ENCODE peak calls at places on chromosomes 12 and 14, in four cellular contexts. U, M, Q and G are unnamed samples.

GRCh38 chr14:22002860-22003284 is 329.3 kb upstream of the OR4E1 start:
- DNase-seq in M (no peak), U (no peak), Q (peak), G (peak)

GRCh38 chr14:91153360-91153759 is 39.5 kb downstream of the DGLUCY start:
- DNase-seq in Q (no peak), M (no peak), U (no peak), G (no peak)

GRCh38 chr12:86663691-86664090 is 407.5 kb upstream of the MGAT4C start:
- DNase-seq in U (no peak), Q (no peak), M (no peak), G (no peak)

GRCh38 chr12:42482086-42482819 is 107.3 kb downstream of the PRICKLE1 start:
- DNase-seq in Q (no peak), M (peak), U (no peak), G (no peak)

GRCh38 chr12:125065021-125065752 is at the start of gene AACS:
- DNase-seq in Q (peak), U (peak), M (peak), G (peak)

GRCh38 chr14:36132826-36133225 is 43.7 kb downstream of the PTCSC3 start:
- DNase-seq in M (no peak), U (no peak), Q (no peak), G (no peak)

GRCh38 chr12:48996794-48997718 is 2.1 kb downstream of the DDN start:
- DNase-seq in Q (peak), M (no peak), U (no peak), G (peak)

GRCh38 chr12:68890701-68891113 is 42.3 kb downstream of the CPM start:
- DNase-seq in Q (no peak), M (no peak), U (no peak), G (no peak)

GRCh38 chr12:121579190-121579791 is 1.5 kb downstream of the KDM2B start:
- DNase-seq in Q (no peak), U (no peak), M (no peak), G (peak)

GRCh38 chr14:90281261-90281660 is 24.9 kb downstream of the PSMC1 start:
- DNase-seq in Q (no peak), M (peak), U (peak), G (no peak)

GRCh38 chr12:117580718-117581062 is 219.3 kb upstream of the NOS1 start:
- DNase-seq in M (no peak), U (no peak), Q (peak), G (no peak)

GRCh38 chr12:14954269-14954668 is 7.1 kb downstream of the ARHGDIB start:
- DNase-seq in U (no peak), Q (peak), M (no peak), G (no peak)

GRCh38 chr12:11067514-11067913 is 5.4 kb upstream of the TAS2R46 start:
- DNase-seq in U (no peak), M (peak), Q (no peak), G (no peak)

GRCh38 chr14:99327050-99327449 is 55.1 kb upstream of the BCL11B start:
- DNase-seq in U (no peak), Q (no peak), M (no peak), G (no peak)

GRCh38 chr14:23123419-23123818 is 4.4 kb upstream of the CEBPE start:
- DNase-seq in M (no peak), U (no peak), Q (no peak), G (no peak)

GRCh38 chr12:93602897-93603668 is 30.6 kb downstream of the SOCS2 start:
- DNase-seq in Q (no peak), M (no peak), U (no peak), G (no peak)

GRCh38 chr12:1515010-1515409 is 79.4 kb downstream of the FBXL14 start:
- DNase-seq in Q (no peak), U (no peak), M (no peak), G (no peak)

GRCh38 chr12:113239811-113240331 is 18.6 kb downstream of the TPCN1 start:
- DNase-seq in Q (no peak), M (no peak), U (no peak), G (no peak)

GRCh38 chr14:31036552-31036951 is 10.4 kb upstream of the STRN3 start:
- DNase-seq in Q (no peak), M (no peak), U (no peak), G (no peak)

GRCh38 chr12:91743727-91744126 is 401.9 kb downstream of the BTG1 start:
- DNase-seq in U (no peak), M (no peak), Q (no peak), G (no peak)

GRCh38 chr12:121114806-121115205 is 17.9 kb upstream of the P2RX7 start:
- DNase-seq in Q (no peak), U (no peak), M (no peak), G (no peak)

GRCh38 chr14:53103941-53104340 is 49.2 kb downstream of the DDHD1 start:
- DNase-seq in U (no peak), Q (no peak), M (no peak), G (no peak)

GRCh38 chr12:59940676-59941342 is 345.0 kb downstream of the SLC16A7 start:
- DNase-seq in Q (no peak), M (no peak), U (no peak), G (no peak)

GRCh38 chr12:110686294-110686903 is 2.5 kb downstream of the HVCN1 start:
- DNase-seq in U (no peak), Q (no peak), M (no peak), G (no peak)

GRCh38 chr12:125064492-125064891 is 743 bp upstream of the AACS start:
- DNase-seq in M (no peak), Q (no peak), U (no peak), G (no peak)

GRCh38 chr12:6952860-6953416 is 1.8 kb downstream of the PTPN6 start:
- DNase-seq in M (no peak), U (no peak), Q (no peak), G (no peak)

GRCh38 chr14:22847661-22848341 is 11.4 kb downstream of the MMP14 start:
- DNase-seq in M (peak), Q (no peak), U (no peak), G (no peak)